ENCODE peak calls at places on chromosomes 4 and X, in four cellular contexts. L, U, Z and K are unnamed samples.
A peak's percentile ranks its signal among the peaks of the same experiment; 100 is the strongest.

GRCh38 chrX:46611658-46612362 is 38.2 kb downstream of the CHST7 start:
- DNase-seq in L (no peak), U (no peak), Z (no peak), K (no peak)

GRCh38 chr4:37891221-37892159 is 606 bp downstream of the TBC1D1 start:
- DNase-seq in L (no peak), U (no peak), Z (peak; percentile 16), K (no peak)

GRCh38 chrX:136781180-136781797 is 557 bp upstream of the ARHGEF6 start:
- DNase-seq in L (peak; percentile 1), U (no peak), Z (no peak), K (no peak)

GRCh38 chr4:99131378-99131777 is 12.7 kb downstream of the ADH4 start:
- DNase-seq in L (no peak), U (no peak), Z (no peak), K (no peak)

GRCh38 chr4:112403072-112403945 is 106.1 kb downstream of the ALPK1 start:
- DNase-seq in L (no peak), U (no peak), Z (no peak), K (no peak)

GRCh38 chr4:187141101-187141500 is 417.4 kb upstream of the FAT1 start:
- DNase-seq in L (no peak), U (no peak), Z (no peak), K (no peak)

GRCh38 chr4:74675673-74676279 is 118.5 kb downstream of the BTC start:
- DNase-seq in L (peak; percentile 48), U (no peak), Z (peak; percentile 47), K (peak; percentile 22)

GRCh38 chr4:119656342-119656741 is 27.7 kb upstream of the PDE5A start:
- DNase-seq in L (no peak), U (no peak), Z (no peak), K (no peak)

GRCh38 chr4:174646326-174646725 is 124.0 kb upstream of the HPGD start:
- DNase-seq in L (no peak), U (no peak), Z (no peak), K (no peak)

GRCh38 chr4:128427832-128428366 is 140.3 kb upstream of the PGRMC2 start:
- DNase-seq in L (peak; percentile 66), U (no peak), Z (peak; percentile 65), K (peak; percentile 38)

GRCh38 chrX:23822397-23822796 is 39.4 kb downstream of the SAT1 start:
- DNase-seq in L (no peak), U (peak; percentile 15), Z (peak; percentile 28), K (no peak)

GRCh38 chrX:102728646-102729045 is 8.1 kb downstream of the GPRASP3 start:
- DNase-seq in L (no peak), U (no peak), Z (no peak), K (no peak)

GRCh38 chr4:174789666-174790065 is 39.4 kb downstream of the GLRA3 start:
- DNase-seq in L (no peak), U (no peak), Z (no peak), K (no peak)

GRCh38 chr4:128630881-128631280 is 178.6 kb upstream of the JADE1 start:
- DNase-seq in L (no peak), U (no peak), Z (no peak), K (no peak)

GRCh38 chr4:153573881-153574807 is 108.0 kb downstream of the TMEM131L start:
- DNase-seq in L (peak; percentile 67), U (no peak), Z (peak; percentile 42), K (peak; percentile 58)

GRCh38 chrX:155108427-155108826 is 37.1 kb downstream of the BRCC3 start:
- DNase-seq in L (no peak), U (no peak), Z (no peak), K (no peak)

GRCh38 chrX:71367396-71367795 is 1.2 kb downstream of the TAF1 start:
- DNase-seq in L (no peak), U (no peak), Z (no peak), K (no peak)

GRCh38 chr4:143554728-143555597 is 41.5 kb downstream of the SMARCA5 start:
- DNase-seq in L (no peak), U (no peak), Z (no peak), K (no peak)

GRCh38 chr4:127809173-127809800 is 27.2 kb downstream of the HSPA4L start:
- DNase-seq in L (peak; percentile 1), U (no peak), Z (no peak), K (no peak)

GRCh38 chr4:87947381-87948160 is 27.9 kb upstream of the SPP1 start:
- DNase-seq in L (no peak), U (no peak), Z (no peak), K (no peak)

GRCh38 chr4:4673070-4673469 is 131.2 kb upstream of the STX18 start:
- DNase-seq in L (peak; percentile 4), U (peak; percentile 4), Z (no peak), K (no peak)

GRCh38 chrX:53356186-53356585 is 66.3 kb downstream of the SMC1A start:
- DNase-seq in L (no peak), U (no peak), Z (peak; percentile 19), K (no peak)

GRCh38 chr4:147425019-147425418 is 55.9 kb upstream of the EDNRA start:
- DNase-seq in L (no peak), U (no peak), Z (no peak), K (no peak)

GRCh38 chrX:68098431-68098830 is 334.9 kb downstream of the OPHN1 start:
- DNase-seq in L (no peak), U (no peak), Z (no peak), K (no peak)

GRCh38 chrX:155718964-155719586 is 106.3 kb upstream of the TMLHE start:
- DNase-seq in L (no peak), U (no peak), Z (no peak), K (no peak)

GRCh38 chrX:10197597-10198210 is 40.9 kb downstream of the CLCN4 start:
- DNase-seq in L (peak; percentile 3), U (peak; percentile 41), Z (no peak), K (peak; percentile 41)

GRCh38 chr4:44479731-44480130 is 31.1 kb upstream of the KCTD8 start:
- DNase-seq in L (no peak), U (no peak), Z (no peak), K (no peak)

GRCh38 chr4:151407466-151408379 is 1.3 kb upstream of the FHIP1A start:
- DNase-seq in L (no peak), U (no peak), Z (peak; percentile 19), K (no peak)

GRCh38 chrX:17527135-17527701 is 152.2 kb downstream of the NHS start:
- DNase-seq in L (no peak), U (no peak), Z (peak; percentile 3), K (no peak)

GRCh38 chr4:185238261-185238681 is 28.9 kb downstream of the SNX25 start:
- DNase-seq in L (peak; percentile 75), U (no peak), Z (no peak), K (no peak)

GRCh38 chr4:150942539-150942938 is 72.5 kb downstream of the LRBA start:
- DNase-seq in L (no peak), U (no peak), Z (no peak), K (no peak)

GRCh38 chrX:68443155-68443868 is 10.0 kb upstream of the OPHN1 start:
- DNase-seq in L (peak; percentile 47), U (no peak), Z (peak; percentile 40), K (no peak)

GRCh38 chrX:139875831-139876230 is 57.0 kb downstream of the ATP11C start:
- DNase-seq in L (no peak), U (no peak), Z (no peak), K (no peak)

GRCh38 chr4:165383757-165384156 is 4.9 kb downstream of the CPE start:
- DNase-seq in L (no peak), U (peak; percentile 74), Z (no peak), K (peak; percentile 85)

GRCh38 chr4:88573995-88574394 is 18.3 kb upstream of the HERC3 start:
- DNase-seq in L (peak; percentile 11), U (no peak), Z (no peak), K (no peak)